ENCODE peak calls at places on chromosome 6, in ten cellular contexts. N, W, Y, A, R, V, D, H, Z and C are unnamed samples.

GRCh38 chr6:54135665-54136370 is 24.6 kb downstream of the MLIP start:
- DNase-seq in N (no peak), W (peak; percentile 18), Y (peak; percentile 59), A (no peak), R (peak; percentile 12), V (no peak), D (no peak), H (no peak), Z (no peak), C (no peak)

GRCh38 chr6:166532302-166532701 is 54.2 kb downstream of the RAMACL start:
- DNase-seq in N (no peak), W (no peak), Y (no peak), A (no peak), R (no peak), V (no peak), D (no peak), H (no peak), Z (no peak), C (no peak)

GRCh38 chr6:11292837-11293236 is 60.4 kb upstream of the NEDD9 start:
- DNase-seq in N (no peak), W (no peak), Y (no peak), A (no peak), R (no peak), V (no peak), D (no peak), H (no peak), Z (no peak), C (no peak)

GRCh38 chr6:84728602-84729001 is 35.8 kb downstream of the TBX18 start:
- DNase-seq in N (no peak), W (no peak), Y (peak; percentile 18), A (no peak), R (peak; percentile 5), V (no peak), D (no peak), H (no peak), Z (no peak), C (peak; percentile 67)

GRCh38 chr6:160141001-160141726 is 19.5 kb downstream of the SLC22A1 start:
- DNase-seq in N (no peak), W (no peak), Y (peak; percentile 39), A (no peak), R (no peak), V (no peak), D (no peak), H (no peak), Z (no peak), C (no peak)

GRCh38 chr6:158174514-158174913 is 6.4 kb downstream of the GTF2H5 start:
- DNase-seq in N (no peak), W (no peak), Y (peak; percentile 74), A (no peak), R (no peak), V (no peak), D (no peak), H (no peak), Z (no peak), C (no peak)

GRCh38 chr6:94272327-94272726 is 853.0 kb upstream of the EPHA7 start:
- DNase-seq in N (no peak), W (no peak), Y (no peak), A (no peak), R (no peak), V (no peak), D (no peak), H (no peak), Z (no peak), C (peak; percentile 11)

GRCh38 chr6:72624557-72625160 is 2.8 kb downstream of the KCNQ5 start:
- DNase-seq in N (no peak), W (no peak), Y (no peak), A (peak; percentile 56), R (peak; percentile 49), V (no peak), D (no peak), H (no peak), Z (peak; percentile 34), C (peak; percentile 48)

GRCh38 chr6:5813625-5814027 is 193.1 kb downstream of the NRN1 start:
- DNase-seq in N (no peak), W (no peak), Y (no peak), A (no peak), R (no peak), V (no peak), D (no peak), H (no peak), Z (no peak), C (no peak)

GRCh38 chr6:16921399-16922110 is 160.3 kb upstream of the ATXN1 start:
- DNase-seq in N (no peak), W (no peak), Y (peak; percentile 85), A (no peak), R (no peak), V (no peak), D (no peak), H (no peak), Z (no peak), C (no peak)

GRCh38 chr6:84403545-84403944 is 176.1 kb upstream of the CEP162 start:
- DNase-seq in N (no peak), W (no peak), Y (no peak), A (no peak), R (no peak), V (no peak), D (no peak), H (no peak), Z (no peak), C (no peak)

GRCh38 chr6:12024715-12025434 is 12.8 kb downstream of the HIVEP1 start:
- DNase-seq in N (no peak), W (no peak), Y (peak; percentile 67), A (no peak), R (no peak), V (no peak), D (no peak), H (no peak), Z (no peak), C (no peak)

GRCh38 chr6:82385102-82385501 is 21.5 kb downstream of the TPBG start:
- DNase-seq in N (no peak), W (no peak), Y (no peak), A (no peak), R (no peak), V (no peak), D (no peak), H (no peak), Z (no peak), C (peak; percentile 21)

GRCh38 chr6:4336778-4337442 is 201.5 kb upstream of the ECI2 start:
- DNase-seq in N (no peak), W (no peak), Y (peak; percentile 96), A (no peak), R (no peak), V (no peak), D (no peak), H (no peak), Z (no peak), C (no peak)

GRCh38 chr6:147311218-147311617 is 107.0 kb downstream of the STXBP5 start:
- DNase-seq in N (no peak), W (no peak), Y (no peak), A (no peak), R (no peak), V (no peak), D (no peak), H (no peak), Z (no peak), C (no peak)

GRCh38 chr6:142223938-142224337 is 76.9 kb downstream of the VTA1 start:
- DNase-seq in N (no peak), W (no peak), Y (no peak), A (no peak), R (no peak), V (no peak), D (no peak), H (no peak), Z (no peak), C (no peak)

GRCh38 chr6:163239572-163240340 is 174.8 kb upstream of the QKI start:
- DNase-seq in N (no peak), W (no peak), Y (no peak), A (no peak), R (no peak), V (no peak), D (no peak), H (no peak), Z (no peak), C (no peak)

GRCh38 chr6:115945306-115945705 is 115.4 kb downstream of the FRK start:
- DNase-seq in N (no peak), W (no peak), Y (peak; percentile 7), A (no peak), R (no peak), V (no peak), D (no peak), H (no peak), Z (no peak), C (no peak)